ENCODE peak calls at places on chromosomes 3 and 15, in six cellular contexts. One of them, this sample, is unnamed.

GRCh38 chr3:73144276-73144675 is 82.8 kb downstream of the EBLN2 start:
- DNase-seq in dorsolateral prefrontal cortex: no peak
- DNase-seq in C1 segment of cervical spinal cord: no peak
- DNase-seq in NCI-H2081: no peak
- DNase-seq in IMR-90: no peak
- DNase-seq in NCI-H1436: no peak
- DNase-seq in this sample: no peak

GRCh38 chr3:52458770-52459540 is 3.6 kb downstream of the NISCH start:
- DNase-seq in NCI-H2081: no peak
- DNase-seq in C1 segment of cervical spinal cord: no peak
- DNase-seq in dorsolateral prefrontal cortex: no peak
- DNase-seq in NCI-H1436: no peak
- DNase-seq in IMR-90: no peak
- DNase-seq in this sample: no peak

GRCh38 chr3:28824316-28824715 is 456.6 kb upstream of the RBMS3 start:
- DNase-seq in NCI-H1436: no peak
- DNase-seq in IMR-90: no peak
- DNase-seq in dorsolateral prefrontal cortex: no peak
- DNase-seq in NCI-H2081: no peak
- DNase-seq in C1 segment of cervical spinal cord: no peak
- DNase-seq in this sample: no peak

GRCh38 chr3:114746502-114746901 is 400.6 kb downstream of the ZBTB20 start:
- DNase-seq in dorsolateral prefrontal cortex: no peak
- DNase-seq in IMR-90: no peak
- DNase-seq in NCI-H2081: no peak
- DNase-seq in C1 segment of cervical spinal cord: no peak
- DNase-seq in NCI-H1436: no peak
- DNase-seq in this sample: no peak

GRCh38 chr3:183192650-183193300 is 30.2 kb upstream of the LAMP3 start:
- DNase-seq in NCI-H1436: no peak
- DNase-seq in dorsolateral prefrontal cortex: no peak
- DNase-seq in NCI-H2081: peak
- DNase-seq in IMR-90: peak
- DNase-seq in C1 segment of cervical spinal cord: no peak
- DNase-seq in this sample: no peak

GRCh38 chr15:40959331-40960141 is 6.3 kb downstream of the CHAC1 start:
- DNase-seq in C1 segment of cervical spinal cord: no peak
- DNase-seq in dorsolateral prefrontal cortex: no peak
- DNase-seq in NCI-H1436: no peak
- DNase-seq in NCI-H2081: no peak
- DNase-seq in IMR-90: no peak
- DNase-seq in this sample: no peak

GRCh38 chr15:31440754-31441298 is 114.2 kb downstream of the KLF13 start:
- DNase-seq in NCI-H2081: no peak
- DNase-seq in NCI-H1436: no peak
- DNase-seq in dorsolateral prefrontal cortex: no peak
- DNase-seq in IMR-90: peak
- DNase-seq in C1 segment of cervical spinal cord: no peak
- DNase-seq in this sample: peak

GRCh38 chr15:63344737-63345390 is 36.8 kb downstream of the CA12 start:
- DNase-seq in NCI-H1436: no peak
- DNase-seq in IMR-90: peak
- DNase-seq in NCI-H2081: no peak
- DNase-seq in C1 segment of cervical spinal cord: no peak
- DNase-seq in dorsolateral prefrontal cortex: no peak
- DNase-seq in this sample: no peak

GRCh38 chr3:172375206-172375850 is 72.9 kb downstream of the GHSR start:
- DNase-seq in dorsolateral prefrontal cortex: no peak
- DNase-seq in NCI-H1436: no peak
- DNase-seq in IMR-90: no peak
- DNase-seq in C1 segment of cervical spinal cord: no peak
- DNase-seq in NCI-H2081: no peak
- DNase-seq in this sample: no peak

GRCh38 chr3:46693897-46694235 is 387 bp upstream of the ALS2CL start:
- DNase-seq in NCI-H2081: no peak
- DNase-seq in NCI-H1436: no peak
- DNase-seq in dorsolateral prefrontal cortex: no peak
- DNase-seq in IMR-90: no peak
- DNase-seq in C1 segment of cervical spinal cord: no peak
- DNase-seq in this sample: no peak

GRCh38 chr15:75307778-75308390 is 25.2 kb downstream of the GOLGA6D start:
- DNase-seq in IMR-90: no peak
- DNase-seq in C1 segment of cervical spinal cord: no peak
- DNase-seq in dorsolateral prefrontal cortex: no peak
- DNase-seq in NCI-H1436: peak
- DNase-seq in NCI-H2081: no peak
- DNase-seq in this sample: peak

GRCh38 chr3:57464011-57464410 is 80.1 kb downstream of the DNAH12 start:
- DNase-seq in NCI-H2081: no peak
- DNase-seq in IMR-90: no peak
- DNase-seq in NCI-H1436: no peak
- DNase-seq in dorsolateral prefrontal cortex: no peak
- DNase-seq in C1 segment of cervical spinal cord: no peak
- DNase-seq in this sample: no peak

GRCh38 chr3:128482175-128482856 is 10.7 kb downstream of the GATA2 start:
- DNase-seq in NCI-H2081: no peak
- DNase-seq in dorsolateral prefrontal cortex: no peak
- DNase-seq in NCI-H1436: no peak
- DNase-seq in C1 segment of cervical spinal cord: no peak
- DNase-seq in IMR-90: peak
- DNase-seq in this sample: no peak

GRCh38 chr3:96331341-96331740 is 483.1 kb upstream of the EPHA6 start:
- DNase-seq in NCI-H1436: peak
- DNase-seq in dorsolateral prefrontal cortex: no peak
- DNase-seq in IMR-90: no peak
- DNase-seq in NCI-H2081: peak
- DNase-seq in C1 segment of cervical spinal cord: no peak
- DNase-seq in this sample: no peak

GRCh38 chr3:12367346-12367745 is 78.5 kb downstream of the PPARG start:
- DNase-seq in NCI-H1436: no peak
- DNase-seq in C1 segment of cervical spinal cord: no peak
- DNase-seq in IMR-90: no peak
- DNase-seq in NCI-H2081: no peak
- DNase-seq in dorsolateral prefrontal cortex: no peak
- DNase-seq in this sample: no peak

GRCh38 chr15:36887214-36888017 is 212.9 kb downstream of the MEIS2 start:
- DNase-seq in C1 segment of cervical spinal cord: no peak
- DNase-seq in dorsolateral prefrontal cortex: no peak
- DNase-seq in NCI-H1436: no peak
- DNase-seq in IMR-90: no peak
- DNase-seq in NCI-H2081: no peak
- DNase-seq in this sample: no peak

GRCh38 chr3:159237221-159237620 is 435.4 kb downstream of the MFSD1 start:
- DNase-seq in NCI-H2081: no peak
- DNase-seq in IMR-90: no peak
- DNase-seq in dorsolateral prefrontal cortex: no peak
- DNase-seq in C1 segment of cervical spinal cord: no peak
- DNase-seq in NCI-H1436: no peak
- DNase-seq in this sample: no peak

GRCh38 chr3:141878812-141879211 is 2.4 kb downstream of the ATP1B3 start:
- DNase-seq in NCI-H1436: no peak
- DNase-seq in NCI-H2081: peak
- DNase-seq in IMR-90: peak
- DNase-seq in C1 segment of cervical spinal cord: no peak
- DNase-seq in dorsolateral prefrontal cortex: no peak
- DNase-seq in this sample: no peak

GRCh38 chr3:43191116-43191515 is 85.2 kb upstream of the POMGNT2 start:
- DNase-seq in NCI-H2081: no peak
- DNase-seq in NCI-H1436: no peak
- DNase-seq in C1 segment of cervical spinal cord: no peak
- DNase-seq in dorsolateral prefrontal cortex: no peak
- DNase-seq in IMR-90: no peak
- DNase-seq in this sample: no peak

GRCh38 chr3:184577546-184577945 is 16.0 kb downstream of the EPHB3 start:
- DNase-seq in NCI-H2081: no peak
- DNase-seq in dorsolateral prefrontal cortex: no peak
- DNase-seq in NCI-H1436: no peak
- DNase-seq in IMR-90: no peak
- DNase-seq in C1 segment of cervical spinal cord: no peak
- DNase-seq in this sample: no peak

GRCh38 chr15:70248116-70249025 is 150.7 kb upstream of the TLE3 start:
- DNase-seq in dorsolateral prefrontal cortex: no peak
- DNase-seq in C1 segment of cervical spinal cord: no peak
- DNase-seq in NCI-H1436: peak
- DNase-seq in IMR-90: no peak
- DNase-seq in NCI-H2081: no peak
- DNase-seq in this sample: no peak

GRCh38 chr15:73440571-73440970 is 2.4 kb upstream of the REC114 start:
- DNase-seq in IMR-90: no peak
- DNase-seq in C1 segment of cervical spinal cord: no peak
- DNase-seq in NCI-H1436: no peak
- DNase-seq in dorsolateral prefrontal cortex: no peak
- DNase-seq in NCI-H2081: peak
- DNase-seq in this sample: no peak

GRCh38 chr3:113212155-113212844 is 943 bp downstream of the BOC start:
- DNase-seq in C1 segment of cervical spinal cord: no peak
- DNase-seq in IMR-90: no peak
- DNase-seq in dorsolateral prefrontal cortex: no peak
- DNase-seq in NCI-H1436: no peak
- DNase-seq in NCI-H2081: peak
- DNase-seq in this sample: no peak

GRCh38 chr3:184924547-184924946 is 112.6 kb downstream of the VPS8 start:
- DNase-seq in IMR-90: no peak
- DNase-seq in C1 segment of cervical spinal cord: no peak
- DNase-seq in NCI-H2081: no peak
- DNase-seq in dorsolateral prefrontal cortex: no peak
- DNase-seq in NCI-H1436: no peak
- DNase-seq in this sample: no peak

GRCh38 chr3:143237036-143237688 is 117.6 kb downstream of the CHST2 start:
- DNase-seq in dorsolateral prefrontal cortex: no peak
- DNase-seq in C1 segment of cervical spinal cord: no peak
- DNase-seq in IMR-90: no peak
- DNase-seq in NCI-H2081: no peak
- DNase-seq in NCI-H1436: no peak
- DNase-seq in this sample: no peak

GRCh38 chr3:8416965-8417364 is 84.7 kb upstream of the LMCD1 start:
- DNase-seq in NCI-H1436: no peak
- DNase-seq in NCI-H2081: no peak
- DNase-seq in IMR-90: peak
- DNase-seq in C1 segment of cervical spinal cord: no peak
- DNase-seq in dorsolateral prefrontal cortex: no peak
- DNase-seq in this sample: no peak

GRCh38 chr3:10601131-10601856 is 95.9 kb upstream of the ATP2B2 start:
- DNase-seq in NCI-H2081: no peak
- DNase-seq in NCI-H1436: no peak
- DNase-seq in C1 segment of cervical spinal cord: no peak
- DNase-seq in dorsolateral prefrontal cortex: no peak
- DNase-seq in IMR-90: no peak
- DNase-seq in this sample: no peak

GRCh38 chr15:52112203-52112750 is 298 bp downstream of the BCL2L10 start:
- DNase-seq in dorsolateral prefrontal cortex: no peak
- DNase-seq in NCI-H2081: no peak
- DNase-seq in C1 segment of cervical spinal cord: no peak
- DNase-seq in IMR-90: no peak
- DNase-seq in NCI-H1436: no peak
- DNase-seq in this sample: no peak

GRCh38 chr3:144840866-144841265 is 869.2 kb downstream of the DIPK2A start:
- DNase-seq in C1 segment of cervical spinal cord: no peak
- DNase-seq in NCI-H2081: no peak
- DNase-seq in dorsolateral prefrontal cortex: no peak
- DNase-seq in IMR-90: no peak
- DNase-seq in NCI-H1436: no peak
- DNase-seq in this sample: no peak

GRCh38 chr3:52877085-52877484 is 20.3 kb downstream of the STIMATE start:
- DNase-seq in IMR-90: no peak
- DNase-seq in C1 segment of cervical spinal cord: no peak
- DNase-seq in NCI-H1436: no peak
- DNase-seq in dorsolateral prefrontal cortex: no peak
- DNase-seq in NCI-H2081: no peak
- DNase-seq in this sample: no peak

GRCh38 chr15:25933456-25934158 is 70.5 kb upstream of the ATP10A start:
- DNase-seq in C1 segment of cervical spinal cord: no peak
- DNase-seq in IMR-90: peak
- DNase-seq in NCI-H2081: peak
- DNase-seq in dorsolateral prefrontal cortex: no peak
- DNase-seq in NCI-H1436: peak
- DNase-seq in this sample: no peak

GRCh38 chr15:49215768-49216739 is 46.0 kb downstream of the GALK2 start:
- DNase-seq in C1 segment of cervical spinal cord: no peak
- DNase-seq in NCI-H1436: no peak
- DNase-seq in IMR-90: no peak
- DNase-seq in NCI-H2081: peak
- DNase-seq in dorsolateral prefrontal cortex: no peak
- DNase-seq in this sample: peak

GRCh38 chr3:87082806-87083440 is 92.0 kb upstream of the VGLL3 start:
- DNase-seq in IMR-90: peak
- DNase-seq in NCI-H1436: peak
- DNase-seq in C1 segment of cervical spinal cord: no peak
- DNase-seq in dorsolateral prefrontal cortex: no peak
- DNase-seq in NCI-H2081: peak
- DNase-seq in this sample: peak

GRCh38 chr3:57079221-57079831 is 18.9 kb downstream of the SPATA12 start:
- DNase-seq in dorsolateral prefrontal cortex: no peak
- DNase-seq in NCI-H2081: peak
- DNase-seq in NCI-H1436: no peak
- DNase-seq in C1 segment of cervical spinal cord: no peak
- DNase-seq in IMR-90: no peak
- DNase-seq in this sample: peak

GRCh38 chr3:48708481-48708889 is 8.5 kb downstream of the IP6K2 start:
- DNase-seq in IMR-90: peak
- DNase-seq in NCI-H1436: no peak
- DNase-seq in dorsolateral prefrontal cortex: no peak
- DNase-seq in C1 segment of cervical spinal cord: no peak
- DNase-seq in NCI-H2081: no peak
- DNase-seq in this sample: no peak

GRCh38 chr3:14336414-14337285 is 65.8 kb upstream of the SLC6A6 start:
- DNase-seq in NCI-H1436: no peak
- DNase-seq in dorsolateral prefrontal cortex: no peak
- DNase-seq in IMR-90: no peak
- DNase-seq in C1 segment of cervical spinal cord: no peak
- DNase-seq in NCI-H2081: peak
- DNase-seq in this sample: no peak

GRCh38 chr15:101020945-101021344 is 101.8 kb downstream of the LRRK1 start:
- DNase-seq in C1 segment of cervical spinal cord: no peak
- DNase-seq in NCI-H2081: no peak
- DNase-seq in NCI-H1436: no peak
- DNase-seq in IMR-90: no peak
- DNase-seq in dorsolateral prefrontal cortex: no peak
- DNase-seq in this sample: no peak

GRCh38 chr15:63763476-63764123 is 70.1 kb downstream of the HERC1 start:
- DNase-seq in IMR-90: peak
- DNase-seq in C1 segment of cervical spinal cord: no peak
- DNase-seq in dorsolateral prefrontal cortex: no peak
- DNase-seq in NCI-H2081: no peak
- DNase-seq in NCI-H1436: no peak
- DNase-seq in this sample: no peak

GRCh38 chr3:151460240-151460639 is 621 bp downstream of the IGSF10 start:
- DNase-seq in IMR-90: no peak
- DNase-seq in C1 segment of cervical spinal cord: no peak
- DNase-seq in dorsolateral prefrontal cortex: no peak
- DNase-seq in NCI-H2081: no peak
- DNase-seq in NCI-H1436: no peak
- DNase-seq in this sample: no peak